ENCODE peak calls at places on chromosome 10, in seven cellular contexts. O is GM23338; X is CD4-positive, CD25-positive, alpha-beta regulatory T cell; A is prostate gland; Y is mesendoderm; Q is neural progenitor cell; P is tibial nerve. H is an unnamed sample. For H3K36me3, the result is how much of the 10 kb centered on the place peaks cover.

GRCh38 chr10:77846718-77847311 is 79.7 kb downstream of the DLG5 start:
- DNase-seq in O (peak), X (peak), A (peak), Y (peak), Q (peak), P (peak), H (peak)

GRCh38 chr10:99681553-99681952 is 22.2 kb downstream of the ENTPD7 start:
- DNase-seq in O (no peak), X (no peak), A (no peak), Y (no peak), Q (no peak), P (no peak), H (no peak)

GRCh38 chr10:103560886-103561285 is 67.4 kb downstream of the NEURL1 start:
- DNase-seq in O (no peak), X (no peak), A (no peak), Y (no peak), Q (no peak), P (no peak), H (no peak)

GRCh38 chr10:5987747-5988146 is 10.4 kb upstream of the IL15RA start:
- DNase-seq in O (no peak), X (no peak), A (no peak), Y (no peak), Q (no peak), P (no peak), H (no peak)

GRCh38 chr10:33052476-33052875 is 94.4 kb upstream of the ITGB1 start:
- DNase-seq in O (no peak), X (no peak), A (no peak), Y (no peak), Q (no peak), P (no peak), H (no peak)

GRCh38 chr10:124249196-124249595 is 155.8 kb upstream of the CHST15 start:
- DNase-seq in O (no peak), X (no peak), A (no peak), Y (no peak), Q (no peak), P (no peak), H (no peak)

GRCh38 chr10:129694184-129694583 is 227.1 kb downstream of the MGMT start:
- DNase-seq in O (no peak), X (no peak), A (no peak), Y (no peak), Q (no peak), P (no peak), H (no peak)

GRCh38 chr10:86373828-86374227 is 7.2 kb upstream of the GRID1 start:
- DNase-seq in O (no peak), X (no peak), A (no peak), Y (no peak), Q (no peak), P (no peak), H (peak)

GRCh38 chr10:121753726-121754476 is 155.7 kb upstream of the FGFR2 start:
- DNase-seq in O (peak), X (no peak), A (no peak), Y (no peak), Q (no peak), P (no peak), H (no peak)

GRCh38 chr10:72110677-72111401 is 22.5 kb upstream of the SPOCK2 start:
- DNase-seq in O (no peak), X (no peak), A (no peak), Y (no peak), Q (no peak), P (no peak), H (no peak)

GRCh38 chr10:24723788-24724380 is at the start of gene ARHGAP21:
- DNase-seq in O (peak), X (peak), A (peak), Y (peak), Q (peak), P (peak), H (peak)

GRCh38 chr10:113305871-113306270 is 247.0 kb upstream of the HABP2 start:
- DNase-seq in O (no peak), X (no peak), A (no peak), Y (no peak), Q (no peak), P (no peak), H (no peak)

GRCh38 chr10:46234026-46234425 is 52.8 kb upstream of the ANTXRL start:
- DNase-seq in O (no peak), X (no peak), A (no peak), Y (no peak), Q (no peak), P (no peak), H (no peak)

GRCh38 chr10:12961416-12961815 is 40.1 kb downstream of the CCDC3 start:
- DNase-seq in O (no peak), X (no peak), A (no peak), Y (no peak), Q (no peak), P (no peak), H (no peak)

GRCh38 chr10:45160266-45160665 is 155.1 kb downstream of the OR13A1 start:
- DNase-seq in O (no peak), X (no peak), A (no peak), Y (no peak), Q (no peak), P (no peak), H (no peak)

GRCh38 chr10:77602231-77602912 is 35.2 kb downstream of the KCNMA1 start:
- DNase-seq in O (no peak), X (no peak), A (no peak), Y (no peak), Q (no peak), P (no peak), H (no peak)

GRCh38 chr10:58839771-58840170 is 327.1 kb downstream of the BICC1 start:
- DNase-seq in O (no peak), X (no peak), A (no peak), Y (no peak), Q (no peak), P (no peak), H (no peak)

GRCh38 chr10:86688398-86688921 is 20.1 kb downstream of the LDB3 start:
- DNase-seq in O (peak), X (no peak), A (peak), Y (peak), Q (peak), P (peak), H (peak)

GRCh38 chr10:69123306-69123746 is 652 bp upstream of the VPS26A start:
- DNase-seq in O (peak), X (no peak), A (peak), Y (no peak), Q (peak), P (no peak), H (no peak)

GRCh38 chr10:120019568-120019967 is 127.0 kb downstream of the SEC23IP start:
- DNase-seq in O (no peak), X (no peak), A (no peak), Y (no peak), Q (no peak), P (no peak), H (no peak)

GRCh38 chr10:109328001-109328400 is 595.3 kb downstream of the XPNPEP1 start:
- DNase-seq in O (peak), X (no peak), A (no peak), Y (peak), Q (no peak), P (no peak), H (no peak)

GRCh38 chr10:95440756-95441546 is 120.2 kb downstream of the SORBS1 start:
- DNase-seq in O (no peak), X (no peak), A (no peak), Y (no peak), Q (no peak), P (no peak), H (no peak)

GRCh38 chr10:4686644-4686996 is 139.4 kb upstream of the AKR1E2 start:
- DNase-seq in O (no peak), X (no peak), A (no peak), Y (peak), Q (no peak), P (no peak), H (no peak)

GRCh38 chr10:80458263-80458625 is 4.1 kb downstream of the TSPAN14 start:
- DNase-seq in O (no peak), X (no peak), A (no peak), Y (no peak), Q (no peak), P (no peak), H (no peak)

GRCh38 chr10:125878957-125879835 is 1.9 kb downstream of the DHX32 start:
- DNase-seq in O (no peak), X (no peak), A (no peak), Y (peak), Q (no peak), P (no peak), H (no peak)

GRCh38 chr10:133009218-133009954 is 67.0 kb upstream of the CFAP46 start:
- DNase-seq in O (no peak), X (no peak), A (no peak), Y (peak), Q (no peak), P (peak), H (no peak)

GRCh38 chr10:69786791-69787190 is 14.9 kb upstream of the COL13A1 start:
- DNase-seq in O (peak), X (no peak), A (no peak), Y (peak), Q (peak), P (no peak), H (no peak)

GRCh38 chr10:112131361-112131760 is 52.2 kb downstream of the GPAM start:
- DNase-seq in O (no peak), X (no peak), A (no peak), Y (no peak), Q (no peak), P (no peak), H (no peak)

GRCh38 chr10:123034332-123034731 is 25.5 kb downstream of the ACADSB start:
- DNase-seq in O (no peak), X (no peak), A (no peak), Y (no peak), Q (no peak), P (no peak), H (no peak)

GRCh38 chr10:114482915-114483314 is 78.6 kb upstream of the AFAP1L2 start:
- DNase-seq in O (no peak), X (no peak), A (no peak), Y (no peak), Q (no peak), P (no peak), H (no peak)

GRCh38 chr10:127013251-127013656 is 108.0 kb downstream of the DOCK1 start:
- DNase-seq in O (no peak), X (no peak), A (peak), Y (peak), Q (peak), P (no peak), H (no peak)

GRCh38 chr10:127013696-127014095 is 108.5 kb downstream of the DOCK1 start:
- DNase-seq in O (no peak), X (no peak), A (no peak), Y (peak), Q (no peak), P (no peak), H (no peak)

GRCh38 chr10:127012071-127012768 is 107.0 kb downstream of the DOCK1 start:
- DNase-seq in O (no peak), X (no peak), A (no peak), Y (peak), Q (no peak), P (no peak), H (no peak)

GRCh38 chr10:127014671-127015070 is 109.4 kb downstream of the DOCK1 start:
- DNase-seq in O (no peak), X (no peak), A (no peak), Y (no peak), Q (no peak), P (no peak), H (no peak)

GRCh38 chr10:127012769-127013152 is 107.5 kb downstream of the DOCK1 start:
- DNase-seq in O (peak), X (no peak), A (peak), Y (peak), Q (no peak), P (no peak), H (no peak)
- H3K27ac ChIP-seq in O (no peak), X (no peak), A (peak), Y (no peak), Q (no peak), P (no peak), H (no peak)

GRCh38 chr10:61302124-61302523 is 151.1 kb downstream of the TMEM26 start:
- DNase-seq in O (no peak), X (no peak), A (no peak), Y (no peak), Q (no peak), P (no peak), H (no peak)
- H3K4me3 ChIP-seq in O (no peak), X (no peak), A (no peak), Y (no peak), Q (no peak), P (no peak), H (no peak)

GRCh38 chr10:131912620-131913019 is 11.8 kb downstream of the PPP2R2D start:
- DNase-seq in O (no peak), X (no peak), A (no peak), Y (no peak), Q (no peak), P (no peak), H (no peak)
- H3K36me3 ChIP-seq in O (under half), X (under half), A (under half), Y (under half), Q (under half), P (under half), H (under half)

GRCh38 chr10:7720478-7720877 is 17.4 kb downstream of the ITIH2 start:
- DNase-seq in O (no peak), X (no peak), A (no peak), Y (no peak), Q (no peak), P (no peak), H (no peak)
- H3K27ac ChIP-seq in O (no peak), X (no peak), A (no peak), Y (no peak), Q (no peak), P (no peak), H (no peak)

GRCh38 chr10:49114718-49115014 is 656 bp downstream of the VSTM4 start:
- DNase-seq in O (no peak), X (no peak), A (no peak), Y (no peak), Q (no peak), P (no peak), H (no peak)
- H3K4me3 ChIP-seq in O (peak), X (no peak), A (peak), Y (peak), Q (peak), P (peak), H (no peak)

DNA sequence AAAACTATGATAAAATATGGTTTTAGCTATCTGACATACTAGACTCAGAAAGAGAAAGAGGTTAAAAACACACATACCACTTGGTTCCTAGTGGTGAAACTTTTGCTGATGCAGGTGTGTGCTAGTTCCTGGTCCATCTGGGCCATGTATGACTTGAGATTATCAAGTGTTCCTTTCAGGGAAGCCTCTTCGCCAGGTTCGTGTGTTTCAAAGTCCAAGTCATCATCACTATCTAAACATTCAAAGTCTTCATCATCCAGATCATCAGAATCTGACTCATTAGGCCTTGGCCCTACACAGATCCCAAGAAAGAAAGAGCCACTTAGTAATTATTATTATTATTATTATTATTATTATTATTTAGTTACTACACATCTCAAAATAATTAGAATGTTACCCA is 26.4 kb downstream of the NUDT13 start:
- DNase-seq in O (no peak), X (no peak), A (no peak), Y (no peak), Q (no peak), P (no peak), H (no peak)
- H3K36me3 ChIP-seq in O (half or more), X (half or more), A (under half), Y (under half), Q (under half), P (under half), H (under half)

DNA sequence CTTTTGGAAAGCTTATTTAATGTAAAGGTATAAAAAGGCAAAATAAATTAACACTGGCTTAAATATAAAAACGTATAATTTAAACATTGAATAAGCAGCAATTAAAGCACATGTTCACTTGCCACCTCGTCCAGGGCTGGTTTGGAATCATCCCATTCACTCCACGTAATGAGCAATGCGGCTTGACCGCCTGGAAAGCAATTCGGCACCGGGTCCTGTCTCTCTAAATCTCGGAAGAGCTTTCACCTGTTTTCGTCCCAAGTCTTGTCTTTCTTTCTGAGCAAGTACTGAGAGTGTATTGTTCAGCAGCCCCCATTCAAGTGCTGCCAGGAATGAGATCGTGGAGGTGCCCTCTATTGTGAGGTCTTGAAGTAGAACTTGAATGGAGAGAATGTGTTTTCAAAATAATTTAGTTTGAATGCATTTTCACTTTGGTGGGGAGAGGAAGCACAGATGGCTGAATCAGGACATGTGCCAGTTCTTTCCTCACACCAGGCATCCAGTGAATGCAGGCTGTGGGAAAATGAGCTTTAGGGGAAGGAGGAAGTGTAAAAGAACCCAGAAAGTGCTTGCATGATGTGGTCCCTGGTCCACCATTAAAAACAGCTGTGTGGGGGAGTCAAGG is 515.2 kb downstream of the REEP3 start:
- DNase-seq in O (peak), X (no peak), A (no peak), Y (no peak), Q (no peak), P (no peak), H (no peak)
- H3K27ac ChIP-seq in O (no peak), X (no peak), A (no peak), Y (no peak), Q (no peak), P (no peak), H (no peak)

GRCh38 chr10:51077507-51077906 is 3.2 kb downstream of the PRKG1 start:
- DNase-seq in O (no peak), X (no peak), A (no peak), Y (no peak), Q (no peak), P (no peak), H (no peak)
- H3K4me3 ChIP-seq in O (no peak), X (no peak), A (no peak), Y (no peak), Q (peak), P (no peak), H (no peak)

GRCh38 chr10:88896336-88897018 is 16.4 kb downstream of the STAMBPL1 start:
- DNase-seq in O (no peak), X (no peak), A (no peak), Y (no peak), Q (no peak), P (no peak), H (no peak)

GRCh38 chr10:88897019-88897853 is 17.2 kb downstream of the STAMBPL1 start:
- DNase-seq in O (no peak), X (no peak), A (no peak), Y (peak), Q (no peak), P (no peak), H (no peak)

GRCh38 chr10:88901206-88901605 is 21.2 kb downstream of the STAMBPL1 start:
- DNase-seq in O (no peak), X (no peak), A (no peak), Y (no peak), Q (no peak), P (no peak), H (no peak)

GRCh38 chr10:88899886-88900285 is 19.8 kb downstream of the STAMBPL1 start:
- DNase-seq in O (no peak), X (no peak), A (no peak), Y (no peak), Q (no peak), P (no peak), H (no peak)

DNA sequence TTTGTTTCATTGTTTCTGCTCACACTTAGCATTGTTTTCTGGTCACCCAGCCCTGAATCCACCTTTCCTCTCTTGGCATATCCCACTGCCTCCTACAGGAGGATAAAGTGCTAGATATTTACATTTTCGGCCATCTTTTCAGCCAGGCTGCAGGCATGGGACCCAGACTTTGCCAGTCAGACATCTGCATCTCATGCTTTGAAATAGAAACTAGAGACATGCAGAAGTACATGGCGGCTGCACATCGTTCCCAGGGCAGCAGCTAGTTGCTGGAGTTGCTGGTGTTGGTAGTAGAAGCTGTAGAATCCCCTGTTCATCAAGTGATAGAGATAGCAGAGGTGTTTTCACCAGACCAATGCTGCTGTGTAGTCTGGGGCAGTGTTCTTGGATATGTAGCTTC is 18.7 kb downstream of the STAMBPL1 start:
- DNase-seq in O (no peak), X (no peak), A (no peak), Y (no peak), Q (no peak), P (no peak), H (no peak)
- H3K36me3 ChIP-seq in O (under half), X (under half), A (under half), Y (under half), Q (under half), P (under half), H (under half)

H was measured in naive thymus-derived CD4-positive, alpha-beta T cell.